ENCODE peak calls at places on chromosomes 16 and 17, in seven cellular contexts. H is NCI-H446; S is NCI-H460; V is iris pigment epithelial cell; L is stimulated activated CD8-positive, alpha-beta memory T cell treated with anti-CD3 and anti-CD28 coated beads, Interleukin-4, amount 100 ng/mL, for 1 hour; Y is left colon; X is naive B cell. C is an unnamed sample.
A peak's percentile ranks its signal among the peaks of the same experiment; 100 is the strongest.

GRCh38 chr17:14301761-14302401 is 1.0 kb downstream of the HS3ST3B1 start:
- DNase-seq in H (no peak), S (no peak), V (peak; percentile 67), L (peak; percentile 30), Y (no peak), X (peak; percentile 82), C (no peak)

GRCh38 chr17:6706996-6707395 is 6.2 kb downstream of the SLC13A5 start:
- DNase-seq in H (no peak), S (no peak), V (no peak), L (no peak), Y (no peak), X (no peak), C (no peak)

GRCh38 chr17:58591455-58591854 is 77.0 kb upstream of the MTMR4 start:
- DNase-seq in H (no peak), S (no peak), V (no peak), L (no peak), Y (no peak), X (no peak), C (no peak)

GRCh38 chr17:64146418-64147109 is 16.6 kb upstream of the ERN1 start:
- DNase-seq in H (peak; percentile 31), S (peak; percentile 39), V (peak; percentile 76), L (no peak), Y (peak; percentile 64), X (peak; percentile 34), C (peak; percentile 76)

GRCh38 chr16:4272114-4272954 is 489 bp downstream of the TFAP4 start:
- DNase-seq in H (no peak), S (no peak), V (peak; percentile 36), L (no peak), Y (peak; percentile 67), X (peak; percentile 49), C (peak; percentile 71)

GRCh38 chr16:9297437-9298113 is 206.1 kb downstream of the HAPSTR1 start:
- DNase-seq in H (no peak), S (no peak), V (no peak), L (no peak), Y (no peak), X (no peak), C (peak; percentile 24)

GRCh38 chr16:83393196-83393981 is 414.4 kb upstream of the HSBP1 start:
- DNase-seq in H (no peak), S (no peak), V (peak; percentile 30), L (no peak), Y (no peak), X (no peak), C (no peak)

GRCh38 chr17:68318103-68318991 is 27.1 kb downstream of the ARSG start:
- DNase-seq in H (no peak), S (peak; percentile 48), V (peak; percentile 57), L (no peak), Y (no peak), X (no peak), C (peak; percentile 42)

GRCh38 chr17:82475458-82475857 is 16.9 kb downstream of the NARF start:
- DNase-seq in H (no peak), S (no peak), V (peak; percentile 20), L (no peak), Y (no peak), X (no peak), C (no peak)

GRCh38 chr17:67290994-67291362 is 46.0 kb upstream of the HELZ start:
- DNase-seq in H (no peak), S (no peak), V (no peak), L (no peak), Y (no peak), X (no peak), C (no peak)

GRCh38 chr16:1613728-1614225 is 1.6 kb downstream of the CRAMP1 start:
- DNase-seq in H (no peak), S (no peak), V (peak; percentile 55), L (no peak), Y (no peak), X (no peak), C (peak; percentile 45)

GRCh38 chr17:75487351-75488070 is 27.8 kb downstream of the CASKIN2 start:
- DNase-seq in H (no peak), S (no peak), V (peak; percentile 25), L (peak; percentile 25), Y (peak; percentile 51), X (peak; percentile 33), C (no peak)

GRCh38 chr16:85004587-85005205 is 6.6 kb downstream of the ZDHHC7 start:
- DNase-seq in H (no peak), S (no peak), V (peak; percentile 93), L (no peak), Y (no peak), X (no peak), C (peak; percentile 9)

GRCh38 chr17:17413215-17413792 is 63.5 kb upstream of the MED9 start:
- DNase-seq in H (no peak), S (no peak), V (no peak), L (no peak), Y (no peak), X (no peak), C (no peak)

GRCh38 chr17:58232707-58233156 is 5.7 kb upstream of the LPO start:
- DNase-seq in H (no peak), S (no peak), V (peak; percentile 94), L (no peak), Y (no peak), X (no peak), C (peak; percentile 21)

GRCh38 chr16:83441523-83441922 is 366.3 kb upstream of the HSBP1 start:
- DNase-seq in H (no peak), S (peak; percentile 14), V (peak; percentile 5), L (no peak), Y (no peak), X (no peak), C (no peak)

GRCh38 chr17:6514371-6514770 is 42.0 kb downstream of the PITPNM3 start:
- DNase-seq in H (no peak), S (no peak), V (peak; percentile 8), L (no peak), Y (no peak), X (no peak), C (no peak)

GRCh38 chr17:72602517-72603345 is 481.9 kb downstream of the SOX9 start:
- DNase-seq in H (no peak), S (no peak), V (peak; percentile 81), L (no peak), Y (peak; percentile 88), X (no peak), C (peak; percentile 52)

GRCh38 chr17:1907216-1907631 is 77.4 kb downstream of the RPA1 start:
- DNase-seq in H (no peak), S (no peak), V (no peak), L (no peak), Y (no peak), X (no peak), C (peak; percentile 55)

GRCh38 chr17:1541367-1541904 is 21.2 kb downstream of the PITPNA start:
- DNase-seq in H (no peak), S (no peak), V (no peak), L (no peak), Y (no peak), X (no peak), C (no peak)

GRCh38 chr17:53630638-53631037 is 192.1 kb upstream of the KIF2B start:
- DNase-seq in H (no peak), S (no peak), V (no peak), L (no peak), Y (no peak), X (no peak), C (no peak)

GRCh38 chr17:68509151-68510057 is 2.8 kb upstream of the PRKAR1A start:
- DNase-seq in H (no peak), S (no peak), V (no peak), L (no peak), Y (peak; percentile 66), X (no peak), C (no peak)

GRCh38 chr17:32627233-32628008 is 140.6 kb downstream of the CDK5R1 start:
- DNase-seq in H (peak; percentile 93), S (no peak), V (peak; percentile 5), L (no peak), Y (no peak), X (no peak), C (no peak)

GRCh38 chr16:48561960-48562393 is 48.0 kb downstream of the N4BP1 start:
- DNase-seq in H (no peak), S (no peak), V (peak; percentile 61), L (no peak), Y (no peak), X (no peak), C (no peak)

GRCh38 chr16:27284865-27285675 is 16.5 kb upstream of the NSMCE1 start:
- DNase-seq in H (no peak), S (no peak), V (no peak), L (no peak), Y (no peak), X (no peak), C (no peak)

GRCh38 chr17:17214646-17215436 is 8.7 kb upstream of the PLD6 start:
- DNase-seq in H (no peak), S (no peak), V (no peak), L (no peak), Y (no peak), X (no peak), C (no peak)

GRCh38 chr17:31581491-31581890 is 190.0 kb downstream of the RAB11FIP4 start:
- DNase-seq in H (no peak), S (no peak), V (no peak), L (no peak), Y (no peak), X (no peak), C (no peak)

GRCh38 chr16:88387941-88388627 is 5.3 kb downstream of the ZNF469 start:
- DNase-seq in H (no peak), S (no peak), V (peak; percentile 24), L (no peak), Y (peak; percentile 84), X (no peak), C (peak; percentile 70)